ENCODE peak calls at places on chromosomes 5 and 9, in seven cellular contexts. One of them, this sample, is unnamed.

GRCh38 chr5:111401906-111402305 is 110.4 kb downstream of the STARD4 start:
- DNase-seq in astrocyte of the spinal cord: no peak
- DNase-seq in neural progenitor cell: no peak
- DNase-seq in right cardiac atrium: no peak
- DNase-seq in psoas muscle: no peak
- DNase-seq in EH: peak
- DNase-seq in SHP77: no peak
- DNase-seq in this sample: no peak

GRCh38 chr5:75640395-75640794 is 29.1 kb downstream of the ANKDD1B start:
- DNase-seq in astrocyte of the spinal cord: peak
- DNase-seq in neural progenitor cell: no peak
- DNase-seq in right cardiac atrium: no peak
- DNase-seq in psoas muscle: no peak
- DNase-seq in EH: peak
- DNase-seq in SHP77: no peak
- DNase-seq in this sample: peak

GRCh38 chr9:127853312-127854168 is 918 bp downstream of the ENG start:
- DNase-seq in astrocyte of the spinal cord: no peak
- DNase-seq in neural progenitor cell: no peak
- DNase-seq in right cardiac atrium: no peak
- DNase-seq in psoas muscle: no peak
- DNase-seq in EH: no peak
- DNase-seq in SHP77: no peak
- DNase-seq in this sample: no peak

GRCh38 chr5:6483880-6484382 is 35.3 kb downstream of the UBE2QL1 start:
- DNase-seq in astrocyte of the spinal cord: no peak
- DNase-seq in neural progenitor cell: no peak
- DNase-seq in right cardiac atrium: no peak
- DNase-seq in psoas muscle: no peak
- DNase-seq in EH: no peak
- DNase-seq in SHP77: no peak
- DNase-seq in this sample: no peak

GRCh38 chr9:2502210-2502609 is 119.4 kb upstream of the VLDLR start:
- DNase-seq in astrocyte of the spinal cord: no peak
- DNase-seq in neural progenitor cell: no peak
- DNase-seq in right cardiac atrium: no peak
- DNase-seq in psoas muscle: no peak
- DNase-seq in EH: no peak
- DNase-seq in SHP77: no peak
- DNase-seq in this sample: no peak

GRCh38 chr5:170268884-170269283 is 28.7 kb downstream of the LCP2 start:
- DNase-seq in astrocyte of the spinal cord: no peak
- DNase-seq in neural progenitor cell: no peak
- DNase-seq in right cardiac atrium: no peak
- DNase-seq in psoas muscle: no peak
- DNase-seq in EH: no peak
- DNase-seq in SHP77: no peak
- DNase-seq in this sample: no peak

GRCh38 chr5:133932441-133933168 is 35.8 kb downstream of the C5orf15 start:
- DNase-seq in astrocyte of the spinal cord: no peak
- DNase-seq in neural progenitor cell: no peak
- DNase-seq in right cardiac atrium: no peak
- DNase-seq in psoas muscle: no peak
- DNase-seq in EH: no peak
- DNase-seq in SHP77: no peak
- DNase-seq in this sample: no peak

GRCh38 chr5:83993803-83994202 is 273.1 kb upstream of the HAPLN1 start:
- DNase-seq in astrocyte of the spinal cord: no peak
- DNase-seq in neural progenitor cell: no peak
- DNase-seq in right cardiac atrium: no peak
- DNase-seq in psoas muscle: no peak
- DNase-seq in EH: no peak
- DNase-seq in SHP77: no peak
- DNase-seq in this sample: no peak

GRCh38 chr9:108511200-108511756 is 344.5 kb downstream of the ACTL7B start:
- DNase-seq in astrocyte of the spinal cord: no peak
- DNase-seq in neural progenitor cell: no peak
- DNase-seq in right cardiac atrium: no peak
- DNase-seq in psoas muscle: no peak
- DNase-seq in EH: peak
- DNase-seq in SHP77: no peak
- DNase-seq in this sample: peak

GRCh38 chr5:67246108-67246507 is 49.5 kb upstream of the CD180 start:
- DNase-seq in astrocyte of the spinal cord: peak
- DNase-seq in neural progenitor cell: peak
- DNase-seq in right cardiac atrium: no peak
- DNase-seq in psoas muscle: no peak
- DNase-seq in EH: peak
- DNase-seq in SHP77: peak
- DNase-seq in this sample: peak

GRCh38 chr9:107332883-107333282 is 49.8 kb downstream of the RAD23B start:
- DNase-seq in astrocyte of the spinal cord: no peak
- DNase-seq in neural progenitor cell: no peak
- DNase-seq in right cardiac atrium: no peak
- DNase-seq in psoas muscle: no peak
- DNase-seq in EH: no peak
- DNase-seq in SHP77: no peak
- DNase-seq in this sample: no peak

GRCh38 chr9:83384214-83384613 is 154.0 kb downstream of the FRMD3 start:
- DNase-seq in astrocyte of the spinal cord: no peak
- DNase-seq in neural progenitor cell: no peak
- DNase-seq in right cardiac atrium: no peak
- DNase-seq in psoas muscle: no peak
- DNase-seq in EH: no peak
- DNase-seq in SHP77: peak
- DNase-seq in this sample: no peak

GRCh38 chr5:90888511-90889324 is 330.1 kb downstream of the ADGRV1 start:
- DNase-seq in astrocyte of the spinal cord: peak
- DNase-seq in neural progenitor cell: no peak
- DNase-seq in right cardiac atrium: no peak
- DNase-seq in psoas muscle: no peak
- DNase-seq in EH: no peak
- DNase-seq in SHP77: no peak
- DNase-seq in this sample: peak

GRCh38 chr5:170523129-170523497 is 19.3 kb downstream of the KCNIP1 start:
- DNase-seq in astrocyte of the spinal cord: peak
- DNase-seq in neural progenitor cell: no peak
- DNase-seq in right cardiac atrium: no peak
- DNase-seq in psoas muscle: no peak
- DNase-seq in EH: no peak
- DNase-seq in SHP77: no peak
- DNase-seq in this sample: no peak

GRCh38 chr9:88722753-88723152 is 187.8 kb downstream of the NXNL2 start:
- DNase-seq in astrocyte of the spinal cord: peak
- DNase-seq in neural progenitor cell: no peak
- DNase-seq in right cardiac atrium: no peak
- DNase-seq in psoas muscle: no peak
- DNase-seq in EH: peak
- DNase-seq in SHP77: no peak
- DNase-seq in this sample: peak

GRCh38 chr9:800561-800960 is 40.9 kb upstream of the DMRT1 start:
- DNase-seq in astrocyte of the spinal cord: no peak
- DNase-seq in neural progenitor cell: no peak
- DNase-seq in right cardiac atrium: no peak
- DNase-seq in psoas muscle: no peak
- DNase-seq in EH: no peak
- DNase-seq in SHP77: no peak
- DNase-seq in this sample: no peak

GRCh38 chr9:134777153-134777552 is 103.5 kb upstream of the FCN2 start:
- DNase-seq in astrocyte of the spinal cord: no peak
- DNase-seq in neural progenitor cell: no peak
- DNase-seq in right cardiac atrium: no peak
- DNase-seq in psoas muscle: no peak
- DNase-seq in EH: no peak
- DNase-seq in SHP77: no peak
- DNase-seq in this sample: no peak

GRCh38 chr5:45532826-45533624 is 163.2 kb downstream of the HCN1 start:
- DNase-seq in astrocyte of the spinal cord: no peak
- DNase-seq in neural progenitor cell: peak
- DNase-seq in right cardiac atrium: peak
- DNase-seq in psoas muscle: no peak
- DNase-seq in EH: no peak
- DNase-seq in SHP77: no peak
- DNase-seq in this sample: no peak

GRCh38 chr9:74499770-74500583 is 2.8 kb downstream of the RORB start:
- DNase-seq in astrocyte of the spinal cord: peak
- DNase-seq in neural progenitor cell: peak
- DNase-seq in right cardiac atrium: no peak
- DNase-seq in psoas muscle: no peak
- DNase-seq in EH: no peak
- DNase-seq in SHP77: no peak
- DNase-seq in this sample: no peak

GRCh38 chr5:176578391-176578808 is 29.3 kb downstream of the CDHR2 start:
- DNase-seq in astrocyte of the spinal cord: peak
- DNase-seq in neural progenitor cell: peak
- DNase-seq in right cardiac atrium: no peak
- DNase-seq in psoas muscle: no peak
- DNase-seq in EH: peak
- DNase-seq in SHP77: peak
- DNase-seq in this sample: peak

GRCh38 chr5:180605554-180606214 is 14.4 kb upstream of the SCGB3A1 start:
- DNase-seq in astrocyte of the spinal cord: peak
- DNase-seq in neural progenitor cell: peak
- DNase-seq in right cardiac atrium: peak
- DNase-seq in psoas muscle: no peak
- DNase-seq in EH: peak
- DNase-seq in SHP77: peak
- DNase-seq in this sample: peak

GRCh38 chr9:90925581-90926257 is 124.1 kb downstream of the SYK start:
- DNase-seq in astrocyte of the spinal cord: peak
- DNase-seq in neural progenitor cell: no peak
- DNase-seq in right cardiac atrium: no peak
- DNase-seq in psoas muscle: no peak
- DNase-seq in EH: peak
- DNase-seq in SHP77: no peak
- DNase-seq in this sample: peak

GRCh38 chr9:35367451-35367850 is 122.5 kb upstream of the RUSC2 start:
- DNase-seq in astrocyte of the spinal cord: peak
- DNase-seq in neural progenitor cell: no peak
- DNase-seq in right cardiac atrium: no peak
- DNase-seq in psoas muscle: no peak
- DNase-seq in EH: peak
- DNase-seq in SHP77: no peak
- DNase-seq in this sample: peak

GRCh38 chr5:170368593-170368992 is 20.6 kb downstream of the KCNMB1 start:
- DNase-seq in astrocyte of the spinal cord: no peak
- DNase-seq in neural progenitor cell: no peak
- DNase-seq in right cardiac atrium: no peak
- DNase-seq in psoas muscle: no peak
- DNase-seq in EH: no peak
- DNase-seq in SHP77: no peak
- DNase-seq in this sample: no peak

GRCh38 chr9:121972501-121972981 is 120.6 kb downstream of the TTLL11 start:
- DNase-seq in astrocyte of the spinal cord: peak
- DNase-seq in neural progenitor cell: no peak
- DNase-seq in right cardiac atrium: no peak
- DNase-seq in psoas muscle: peak
- DNase-seq in EH: peak
- DNase-seq in SHP77: no peak
- DNase-seq in this sample: peak

GRCh38 chr9:127305450-127306226 is 41.1 kb downstream of the GARNL3 start:
- DNase-seq in astrocyte of the spinal cord: no peak
- DNase-seq in neural progenitor cell: no peak
- DNase-seq in right cardiac atrium: no peak
- DNase-seq in psoas muscle: no peak
- DNase-seq in EH: no peak
- DNase-seq in SHP77: no peak
- DNase-seq in this sample: no peak

GRCh38 chr9:36999728-37000333 is 34.2 kb downstream of the PAX5 start:
- DNase-seq in astrocyte of the spinal cord: no peak
- DNase-seq in neural progenitor cell: no peak
- DNase-seq in right cardiac atrium: no peak
- DNase-seq in psoas muscle: no peak
- DNase-seq in EH: no peak
- DNase-seq in SHP77: no peak
- DNase-seq in this sample: no peak

GRCh38 chr5:102590467-102590866 is 91.7 kb upstream of the SLCO6A1 start:
- DNase-seq in astrocyte of the spinal cord: no peak
- DNase-seq in neural progenitor cell: no peak
- DNase-seq in right cardiac atrium: no peak
- DNase-seq in psoas muscle: no peak
- DNase-seq in EH: no peak
- DNase-seq in SHP77: no peak
- DNase-seq in this sample: no peak

GRCh38 chr5:15571081-15571480 is 71.1 kb downstream of the FBXL7 start:
- DNase-seq in astrocyte of the spinal cord: no peak
- DNase-seq in neural progenitor cell: no peak
- DNase-seq in right cardiac atrium: no peak
- DNase-seq in psoas muscle: no peak
- DNase-seq in EH: no peak
- DNase-seq in SHP77: no peak
- DNase-seq in this sample: no peak

GRCh38 chr5:16837305-16837704 is 98.8 kb downstream of the MYO10 start:
- DNase-seq in astrocyte of the spinal cord: no peak
- DNase-seq in neural progenitor cell: no peak
- DNase-seq in right cardiac atrium: no peak
- DNase-seq in psoas muscle: no peak
- DNase-seq in EH: no peak
- DNase-seq in SHP77: no peak
- DNase-seq in this sample: no peak

GRCh38 chr5:157679801-157680200 is 8.5 kb downstream of the C5orf52 start:
- DNase-seq in astrocyte of the spinal cord: no peak
- DNase-seq in neural progenitor cell: no peak
- DNase-seq in right cardiac atrium: no peak
- DNase-seq in psoas muscle: no peak
- DNase-seq in EH: no peak
- DNase-seq in SHP77: no peak
- DNase-seq in this sample: no peak

GRCh38 chr9:113403651-113404050 is 2.6 kb upstream of the ALAD start:
- DNase-seq in astrocyte of the spinal cord: no peak
- DNase-seq in neural progenitor cell: no peak
- DNase-seq in right cardiac atrium: no peak
- DNase-seq in psoas muscle: no peak
- DNase-seq in EH: no peak
- DNase-seq in SHP77: no peak
- DNase-seq in this sample: peak

GRCh38 chr5:80370394-80370793 is 37.5 kb upstream of the ZFYVE16 start:
- DNase-seq in astrocyte of the spinal cord: no peak
- DNase-seq in neural progenitor cell: peak
- DNase-seq in right cardiac atrium: no peak
- DNase-seq in psoas muscle: no peak
- DNase-seq in EH: no peak
- DNase-seq in SHP77: no peak
- DNase-seq in this sample: no peak

GRCh38 chr9:38081356-38082108 is 12.5 kb upstream of the SHB start:
- DNase-seq in astrocyte of the spinal cord: peak
- DNase-seq in neural progenitor cell: no peak
- DNase-seq in right cardiac atrium: no peak
- DNase-seq in psoas muscle: no peak
- DNase-seq in EH: no peak
- DNase-seq in SHP77: no peak
- DNase-seq in this sample: no peak